ENCODE peak calls at places on chromosomes 1 and 21, in eight cellular contexts. One of them, this sample, is unnamed.
A peak's percentile ranks its signal among the peaks of the same experiment; 100 is the strongest.

GRCh38 chr1:207873055-207873890 is 37.7 kb downstream of the CD34 start:
- DNase-seq in mesenchymal stem cell: no peak
- DNase-seq in RPMI8226: no peak
- DNase-seq in HFFc6: no peak
- DNase-seq in iPS-NIHi11: no peak
- DNase-seq in naive B cell: no peak
- DNase-seq in NCI-H69: no peak
- DNase-seq in mucosa of descending colon: no peak
- DNase-seq in this sample: no peak

GRCh38 chr1:223783676-223784075 is 62.1 kb downstream of the TP53BP2 start:
- DNase-seq in HFFc6: no peak
- DNase-seq in iPS-NIHi11: no peak
- DNase-seq in NCI-H69: no peak
- DNase-seq in mesenchymal stem cell: no peak
- DNase-seq in mucosa of descending colon: no peak
- DNase-seq in RPMI8226: no peak
- DNase-seq in naive B cell: no peak
- DNase-seq in this sample: no peak

GRCh38 chr1:189669846-189670245 is 807.8 kb downstream of the BRINP3 start:
- DNase-seq in NCI-H69: no peak
- DNase-seq in iPS-NIHi11: no peak
- DNase-seq in HFFc6: no peak
- DNase-seq in RPMI8226: no peak
- DNase-seq in mucosa of descending colon: no peak
- DNase-seq in naive B cell: no peak
- DNase-seq in mesenchymal stem cell: no peak
- DNase-seq in this sample: no peak

GRCh38 chr1:208107817-208108608 is 136.2 kb downstream of the PLXNA2 start:
- DNase-seq in RPMI8226: no peak
- DNase-seq in iPS-NIHi11: no peak
- DNase-seq in NCI-H69: peak; percentile 33
- DNase-seq in mucosa of descending colon: no peak
- DNase-seq in HFFc6: peak; percentile 90
- DNase-seq in naive B cell: no peak
- DNase-seq in mesenchymal stem cell: peak; percentile 56
- DNase-seq in this sample: no peak

GRCh38 chr21:34992736-34993135 is 56.4 kb downstream of the RUNX1 start:
- DNase-seq in mesenchymal stem cell: no peak
- DNase-seq in naive B cell: no peak
- DNase-seq in NCI-H69: no peak
- DNase-seq in RPMI8226: no peak
- DNase-seq in iPS-NIHi11: no peak
- DNase-seq in HFFc6: peak; percentile 36
- DNase-seq in mucosa of descending colon: peak; percentile 62
- DNase-seq in this sample: peak; percentile 14

GRCh38 chr1:45187735-45188134 is 18.7 kb downstream of the ZSWIM5 start:
- DNase-seq in NCI-H69: no peak
- DNase-seq in RPMI8226: no peak
- DNase-seq in mucosa of descending colon: no peak
- DNase-seq in naive B cell: no peak
- DNase-seq in mesenchymal stem cell: no peak
- DNase-seq in iPS-NIHi11: no peak
- DNase-seq in HFFc6: no peak
- DNase-seq in this sample: no peak

GRCh38 chr1:27430903-27431653 is 38.7 kb downstream of the GPR3 start:
- DNase-seq in iPS-NIHi11: no peak
- DNase-seq in RPMI8226: no peak
- DNase-seq in mucosa of descending colon: no peak
- DNase-seq in mesenchymal stem cell: peak; percentile 33
- DNase-seq in HFFc6: no peak
- DNase-seq in NCI-H69: no peak
- DNase-seq in naive B cell: no peak
- DNase-seq in this sample: no peak

GRCh38 chr21:28554660-28555475 is 437.8 kb downstream of the LTN1 start:
- DNase-seq in NCI-H69: no peak
- DNase-seq in naive B cell: no peak
- DNase-seq in RPMI8226: no peak
- DNase-seq in mucosa of descending colon: no peak
- DNase-seq in mesenchymal stem cell: peak; percentile 70
- DNase-seq in iPS-NIHi11: no peak
- DNase-seq in HFFc6: peak; percentile 17
- DNase-seq in this sample: no peak

GRCh38 chr1:16926491-16927195 is 4.9 kb downstream of the CROCC start:
- DNase-seq in iPS-NIHi11: peak; percentile 90
- DNase-seq in RPMI8226: no peak
- DNase-seq in HFFc6: no peak
- DNase-seq in NCI-H69: peak; percentile 91
- DNase-seq in mucosa of descending colon: peak; percentile 31
- DNase-seq in mesenchymal stem cell: no peak
- DNase-seq in naive B cell: no peak
- DNase-seq in this sample: no peak

GRCh38 chr1:159008744-159009188 is 941 bp upstream of the IFI16 start:
- DNase-seq in mucosa of descending colon: no peak
- DNase-seq in HFFc6: no peak
- DNase-seq in RPMI8226: peak; percentile 20
- DNase-seq in NCI-H69: no peak
- DNase-seq in mesenchymal stem cell: peak; percentile 71
- DNase-seq in naive B cell: peak; percentile 26
- DNase-seq in iPS-NIHi11: no peak
- DNase-seq in this sample: no peak

GRCh38 chr1:187476671-187477070 is 647.9 kb downstream of the PLA2G4A start:
- DNase-seq in mesenchymal stem cell: peak; percentile 19
- DNase-seq in naive B cell: no peak
- DNase-seq in RPMI8226: peak; percentile 9
- DNase-seq in HFFc6: no peak
- DNase-seq in NCI-H69: peak; percentile 29
- DNase-seq in mucosa of descending colon: no peak
- DNase-seq in iPS-NIHi11: no peak
- DNase-seq in this sample: peak; percentile 1

This sample was measured in H7.